ENCODE peak calls at places on chromosomes 4 and X, in four cellular contexts. G is lung, E is fibroblast of lung, R is cardiac muscle cell. Q is an unnamed sample. For H3K4me1, the result is how much of the 10 kb centered on the place peaks cover.

GRCh38 chrX:1453951-1454785 is 1.5 kb upstream of the ASMTL start:
- DNase-seq in R (peak), G (peak), E (peak), Q (peak)

GRCh38 chr4:180148737-180149136 is 2094.5 kb upstream of the TENM3 start:
- DNase-seq in R (no peak), E (peak), G (no peak), Q (no peak)

GRCh38 chrX:13059676-13060499 is 15.5 kb upstream of the FAM9C start:
- DNase-seq in E (peak), R (no peak), G (no peak), Q (no peak)

GRCh38 chrX:20139966-20140365 is 1.7 kb downstream of the EIF1AX start:
- DNase-seq in G (no peak), E (peak), R (no peak), Q (no peak)

GRCh38 chr4:128841402-128841801 is 31.9 kb downstream of the JADE1 start:
- DNase-seq in R (no peak), G (no peak), E (no peak), Q (no peak)

GRCh38 chr4:116180056-116180690 is 905.2 kb downstream of the TRAM1L1 start:
- DNase-seq in E (peak), R (no peak), G (no peak), Q (no peak)

GRCh38 chrX:123610915-123611314 is 121.9 kb downstream of the THOC2 start:
- DNase-seq in R (no peak), G (no peak), E (no peak), Q (no peak)

GRCh38 chr4:19803406-19803805 is 448.3 kb upstream of the SLIT2 start:
- DNase-seq in G (no peak), R (no peak), E (no peak), Q (no peak)

GRCh38 chrX:39730671-39731389 is 366.9 kb downstream of the BCOR start:
- DNase-seq in E (peak), R (peak), G (peak), Q (peak)

GRCh38 chr4:38562751-38563198 is 101.2 kb upstream of the KLF3 start:
- DNase-seq in R (no peak), G (peak), E (peak), Q (peak)

GRCh38 chrX:69501433-69501832 is 2.7 kb upstream of the NALF2 start:
- DNase-seq in E (no peak), R (peak), G (peak), Q (no peak)

GRCh38 chrX:37752941-37753340 is 26.9 kb upstream of the CYBB start:
- DNase-seq in E (no peak), R (no peak), G (no peak), Q (no peak)

GRCh38 chr4:139593091-139593564 is 37.1 kb upstream of the SETD7 start:
- DNase-seq in R (peak), E (peak), G (no peak), Q (no peak)

GRCh38 chr4:127782025-127782274 is 172 bp upstream of the HSPA4L start:
- DNase-seq in G (peak), R (no peak), E (peak), Q (peak)

GRCh38 chr4:78121338-78121904 is 64.3 kb downstream of the FRAS1 start:
- DNase-seq in G (peak), E (no peak), R (peak), Q (no peak)

GRCh38 chr4:152585036-152585439 is 49.1 kb upstream of the FBXW7 start:
- DNase-seq in G (no peak), E (peak), R (no peak), Q (no peak)

GRCh38 chr4:4317496-4318232 is 27.6 kb downstream of the ZBTB49 start:
- DNase-seq in R (no peak), G (no peak), E (no peak), Q (no peak)

GRCh38 chrX:47178337-47178736 is 15.3 kb upstream of the UBA1 start:
- DNase-seq in G (no peak), E (no peak), R (no peak), Q (no peak)

GRCh38 chrX:67582436-67582835 is 38.6 kb downstream of the AR start:
- DNase-seq in R (no peak), G (no peak), E (no peak), Q (no peak)

GRCh38 chr4:99947608-99948007 is 1.2 kb upstream of the DNAJB14 start:
- DNase-seq in R (no peak), G (no peak), E (peak), Q (no peak)

GRCh38 chr4:49032440-49033161 is 46.5 kb downstream of the CWH43 start:
- DNase-seq in G (no peak), R (no peak), E (no peak), Q (no peak)

GRCh38 chr4:42167709-42168108 is 15.3 kb upstream of the BEND4 start:
- DNase-seq in G (no peak), E (no peak), R (no peak), Q (no peak)

GRCh38 chrX:110145854-110146253 is 142.9 kb downstream of the TMEM164 start:
- DNase-seq in E (peak), G (no peak), R (peak), Q (peak)

GRCh38 chr4:99722006-99722405 is 64.4 kb upstream of the C4orf54 start:
- DNase-seq in G (no peak), E (no peak), R (no peak), Q (no peak)

GRCh38 chr4:163415668-163416067 is 57.9 kb downstream of the TKTL2 start:
- DNase-seq in E (no peak), G (no peak), R (no peak), Q (no peak)

GRCh38 chr4:77248805-77249204 is 91.8 kb downstream of the CCNG2 start:
- DNase-seq in E (no peak), R (no peak), G (no peak), Q (no peak)

GRCh38 chr4:133081246-133081645 is 67.8 kb upstream of the PCDH10 start:
- DNase-seq in E (no peak), R (no peak), G (no peak), Q (no peak)

GRCh38 chr4:77854431-77855111 is 8.1 kb upstream of the MRPL1 start:
- DNase-seq in R (no peak), G (no peak), E (no peak), Q (no peak)

GRCh38 chr4:150368667-150369066 is 213.3 kb upstream of the MAB21L2 start:
- DNase-seq in E (peak), G (no peak), R (no peak), Q (no peak)

GRCh38 chr4:139552506-139552905 is 3.5 kb downstream of the SETD7 start:
- DNase-seq in E (no peak), G (no peak), R (peak), Q (no peak)

GRCh38 chrX:622104-622503 is 8.5 kb upstream of the SHOX start:
- DNase-seq in G (no peak), R (no peak), E (no peak), Q (no peak)

GRCh38 chrX:132401935-132402334 is 86.9 kb downstream of the MBNL3 start:
- DNase-seq in G (no peak), E (no peak), R (no peak), Q (no peak)

DNA sequence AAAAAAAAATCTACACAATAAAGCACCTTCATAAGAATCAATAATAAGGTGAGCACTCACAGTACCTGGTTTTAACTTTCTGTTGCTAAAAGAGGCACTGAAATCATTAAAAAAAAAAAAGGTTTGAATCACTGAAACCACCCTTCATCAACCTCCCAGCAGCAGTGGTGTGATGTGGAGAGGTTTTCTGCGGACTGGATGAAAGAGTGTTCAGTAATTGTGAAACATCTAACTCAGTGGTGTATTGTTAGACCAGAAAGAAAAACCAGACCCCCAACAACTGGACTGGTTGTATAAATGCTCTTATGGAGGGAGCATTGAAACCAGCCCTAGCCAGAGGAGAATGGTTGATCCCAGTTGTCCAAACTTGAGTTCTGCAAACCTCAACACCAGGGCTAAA is 63.2 kb downstream of the SPIN3 start:
- DNase-seq in E (no peak), G (no peak), R (no peak), Q (no peak)
- H3K4me1 ChIP-seq in E (under half), G (under half), R (under half), Q (under half)

GRCh38 chr4:98626350-98626749 is 32.1 kb downstream of the TSPAN5 start:
- DNase-seq in E (peak), G (no peak), R (no peak), Q (no peak)
- TF ChIP-seq CTCF in E (no peak), G (no peak), R (peak), Q (no peak)

DNA sequence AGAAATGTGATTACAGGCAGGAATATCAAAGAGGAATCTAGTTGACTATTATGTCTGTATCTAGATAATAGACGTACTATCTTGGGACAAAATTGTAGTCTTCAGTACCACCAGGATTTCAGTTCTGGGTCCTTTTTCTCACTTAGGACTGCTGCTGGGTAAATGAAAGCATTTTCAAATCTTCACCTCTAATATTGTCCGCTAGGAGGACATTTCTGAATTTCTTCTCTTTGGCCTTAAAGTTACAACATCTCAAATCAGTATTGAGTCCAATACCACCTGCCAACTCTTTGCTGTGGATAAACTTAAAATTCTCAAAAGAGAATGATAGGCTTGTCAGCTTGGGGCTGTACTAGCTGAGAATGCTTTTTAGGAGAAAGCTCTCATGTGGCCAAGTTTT is 6.0 kb downstream of the FGF16 start:
- DNase-seq in R (no peak), E (no peak), G (no peak), Q (no peak)
- H3K4me3 ChIP-seq in R (no peak), E (no peak), G (no peak), Q (no peak)

DNA sequence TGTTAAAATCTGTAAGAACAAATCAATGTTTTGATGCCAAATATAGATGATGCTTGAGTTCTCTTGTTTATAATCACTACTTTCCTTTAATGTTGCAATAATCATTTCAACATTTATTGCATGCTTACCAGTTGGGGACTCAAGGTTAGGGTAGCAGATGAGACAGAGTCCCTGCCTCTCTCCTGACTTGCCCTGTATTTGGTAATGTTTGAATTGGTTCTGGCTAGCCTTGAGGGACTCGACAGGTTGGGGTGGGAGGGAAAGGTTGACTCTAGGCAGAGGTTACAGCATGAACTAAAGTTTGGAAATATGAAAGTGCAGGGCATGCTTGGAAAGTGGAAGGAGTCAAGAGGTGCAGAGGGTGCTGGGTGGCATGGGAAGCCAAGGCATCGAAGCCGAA is 2.0 kb downstream of the SEC24B start:
- DNase-seq in G (no peak), R (no peak), E (peak), Q (no peak)
- H3K4me1 ChIP-seq in G (under half), R (under half), E (under half), Q (under half)

GRCh38 chr4:8186883-8187282 is 12.2 kb upstream of the SH3TC1 start:
- DNase-seq in G (no peak), E (no peak), R (no peak), Q (no peak)

GRCh38 chr4:8185930-8186329 is 13.2 kb upstream of the SH3TC1 start:
- DNase-seq in R (no peak), G (no peak), E (no peak), Q (no peak)

GRCh38 chr4:8189551-8190466 is 9.3 kb upstream of the SH3TC1 start:
- DNase-seq in R (no peak), E (no peak), G (no peak), Q (no peak)

GRCh38 chr4:8188743-8189550 is 10.1 kb upstream of the SH3TC1 start:
- DNase-seq in R (no peak), E (peak), G (peak), Q (no peak)

DNA sequence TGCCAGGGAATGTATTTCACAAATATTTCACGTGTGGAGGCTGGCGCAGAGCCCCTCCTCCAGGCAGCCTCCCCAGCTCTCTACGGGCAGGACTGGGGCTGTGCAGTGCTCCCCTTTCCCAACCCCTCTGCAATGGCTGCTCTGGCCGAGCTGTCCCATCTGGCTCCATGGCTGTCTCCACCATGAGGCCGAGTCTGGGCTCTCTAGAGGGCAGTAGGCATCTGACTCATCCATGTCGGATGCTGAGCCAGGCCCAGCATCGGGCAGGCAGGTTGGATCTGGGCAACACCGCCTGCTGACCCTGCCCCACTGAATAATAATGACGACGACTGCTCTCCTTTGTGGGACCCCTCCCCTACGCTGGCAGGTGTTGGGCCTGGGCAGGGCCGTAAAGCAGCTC is 11.0 kb upstream of the SH3TC1 start:
- DNase-seq in E (no peak), R (no peak), G (no peak), Q (no peak)
- TF ChIP-seq CTCF in E (no peak), R (no peak), G (no peak), Q (no peak)

Q was measured in mucosa of descending colon.